ENCODE peak calls at places on chromosome X, in five cellular contexts. P, Y, R, U and S are unnamed samples.

GRCh38 chrX:9745417-9746115 is 20.1 kb downstream of the GPR143 start:
- DNase-seq in P (no peak), Y (no peak), R (no peak), U (no peak), S (no peak)

GRCh38 chrX:149131780-149132179 is 373.3 kb downstream of the IDS start:
- DNase-seq in P (no peak), Y (no peak), R (no peak), U (no peak), S (no peak)

GRCh38 chrX:104877504-104877903 is 311.5 kb downstream of the IL1RAPL2 start:
- DNase-seq in P (no peak), Y (no peak), R (no peak), U (no peak), S (no peak)

GRCh38 chrX:149512225-149512885 is 7.2 kb upstream of the IDS start:
- DNase-seq in P (no peak), Y (no peak), R (peak), U (no peak), S (peak)

GRCh38 chrX:115134366-115134765 is 54.8 kb upstream of the RBMXL3 start:
- DNase-seq in P (no peak), Y (no peak), R (no peak), U (no peak), S (no peak)

GRCh38 chrX:6029014-6029413 is 199.7 kb downstream of the NLGN4X start:
- DNase-seq in P (no peak), Y (no peak), R (no peak), U (no peak), S (no peak)

GRCh38 chrX:3713225-3713936 is at the start of gene PRKX:
- DNase-seq in P (peak), Y (peak), R (peak), U (peak), S (peak)

GRCh38 chrX:103530540-103530939 is 11.3 kb upstream of the RAB40A start:
- DNase-seq in P (no peak), Y (no peak), R (no peak), U (no peak), S (no peak)

GRCh38 chrX:68708503-68709290 is 61.2 kb downstream of the STARD8 start:
- DNase-seq in P (no peak), Y (no peak), R (no peak), U (no peak), S (no peak)

GRCh38 chrX:149759824-149760223 is 14.0 kb upstream of the HSFX1 start:
- DNase-seq in P (no peak), Y (no peak), R (no peak), U (no peak), S (no peak)

GRCh38 chrX:40471965-40472648 is 108.7 kb upstream of the ATP6AP2 start:
- DNase-seq in P (no peak), Y (no peak), R (peak), U (peak), S (no peak)

GRCh38 chrX:147850875-147851274 is 60.8 kb upstream of the FMR1 start:
- DNase-seq in P (no peak), Y (no peak), R (no peak), U (no peak), S (no peak)

GRCh38 chrX:46573896-46574336 is 351 bp downstream of the CHST7 start:
- DNase-seq in P (peak), Y (peak), R (peak), U (no peak), S (no peak)

GRCh38 chrX:132480581-132481203 is 8.1 kb downstream of the MBNL3 start:
- DNase-seq in P (no peak), Y (no peak), R (peak), U (no peak), S (peak)

GRCh38 chrX:136182394-136182793 is 35.1 kb downstream of the FHL1 start:
- DNase-seq in P (no peak), Y (no peak), R (no peak), U (no peak), S (no peak)

GRCh38 chrX:7252013-7252610 is 104.2 kb upstream of the PUDP start:
- DNase-seq in P (no peak), Y (no peak), R (no peak), U (no peak), S (no peak)

GRCh38 chrX:135389717-135390116 is 32.0 kb upstream of the SMIM10L2A start:
- DNase-seq in P (no peak), Y (no peak), R (no peak), U (no peak), S (no peak)

GRCh38 chrX:16828126-16828908 is 41.8 kb downstream of the RBBP7 start:
- DNase-seq in P (no peak), Y (no peak), R (no peak), U (no peak), S (no peak)

GRCh38 chrX:102517331-102517730 is 792 bp upstream of the TMSB15A start:
- DNase-seq in P (no peak), Y (no peak), R (no peak), U (no peak), S (no peak)